ENCODE peak calls at places on chromosomes 4 and X, in nine cellular contexts. O, G, W, I, Y, F, C, A and Q are unnamed samples.
A peak's percentile ranks its signal among the peaks of the same experiment; 100 is the strongest.

GRCh38 chrX:120023259-120023658 is 54.2 kb downstream of the RHOXF2B start:
- DNase-seq in C (no peak), W (no peak), Y (no peak), F (no peak), A (no peak), O (no peak), G (no peak), I (no peak), Q (no peak)

GRCh38 chr4:77187231-77187630 is 30.2 kb downstream of the CCNG2 start:
- DNase-seq in F (no peak), C (no peak), O (no peak), G (no peak), A (no peak), Y (no peak), I (no peak), W (no peak), Q (no peak)

GRCh38 chr4:34158883-34159282 is 2085.4 kb downstream of the ARAP2 start:
- DNase-seq in C (peak; percentile 0), I (peak; percentile 2), Y (no peak), G (no peak), W (no peak), A (no peak), O (no peak), F (no peak), Q (peak; percentile 48)

GRCh38 chr4:20645231-20645630 is 55.0 kb upstream of the PACRGL start:
- DNase-seq in G (no peak), W (no peak), C (no peak), A (no peak), Y (no peak), F (no peak), O (no peak), I (no peak), Q (peak; percentile 20)

GRCh38 chrX:134006484-134007161 is 21.2 kb upstream of the GPC3 start:
- DNase-seq in A (no peak), G (no peak), W (peak; percentile 21), O (no peak), C (no peak), Y (no peak), I (no peak), F (no peak), Q (no peak)

GRCh38 chr4:75099321-75099720 is 166.4 kb downstream of the PARM1 start:
- DNase-seq in I (no peak), C (no peak), A (no peak), F (no peak), W (no peak), O (no peak), Y (no peak), G (no peak), Q (peak; percentile 18)

GRCh38 chr4:113069212-113069892 is 19.9 kb downstream of the ANK2 start:
- DNase-seq in O (no peak), F (no peak), I (no peak), C (no peak), Y (no peak), A (no peak), G (no peak), W (no peak), Q (peak; percentile 58)

GRCh38 chrX:70485466-70485865 is 40.8 kb downstream of the DLG3 start:
- DNase-seq in C (no peak), O (no peak), A (no peak), G (no peak), W (no peak), Y (no peak), I (no peak), F (no peak), Q (no peak)

GRCh38 chr4:174352405-174352804 is 68.7 kb downstream of the CEP44 start:
- DNase-seq in C (no peak), Y (no peak), O (no peak), F (no peak), A (no peak), G (no peak), W (no peak), I (no peak), Q (no peak)

GRCh38 chr4:36618102-36618501 is 336.7 kb downstream of the DTHD1 start:
- DNase-seq in A (no peak), F (no peak), C (no peak), G (no peak), W (no peak), O (no peak), Y (no peak), I (no peak), Q (no peak)

GRCh38 chr4:19936471-19936870 is 315.2 kb upstream of the SLIT2 start:
- DNase-seq in W (no peak), G (no peak), O (no peak), F (no peak), Y (no peak), I (peak; percentile 5), C (peak; percentile 82), A (no peak), Q (peak; percentile 23)

GRCh38 chrX:105816517-105816916 is 5.8 kb upstream of the NRK start:
- DNase-seq in G (no peak), I (no peak), A (no peak), W (no peak), O (no peak), C (no peak), Y (no peak), F (no peak), Q (peak; percentile 0)

GRCh38 chr4:126168484-126168883 is 853.7 kb downstream of the FAT4 start:
- DNase-seq in C (no peak), O (no peak), I (no peak), G (no peak), A (no peak), Y (no peak), F (no peak), W (no peak), Q (no peak)

GRCh38 chr4:95000076-95000648 is 242.4 kb downstream of the BMPR1B start:
- DNase-seq in G (no peak), W (no peak), A (no peak), O (no peak), C (no peak), I (no peak), F (no peak), Y (no peak), Q (no peak)

GRCh38 chrX:86171366-86171765 is 23.1 kb downstream of the DACH2 start:
- DNase-seq in A (peak; percentile 52), O (no peak), G (no peak), W (no peak), I (peak; percentile 2), Y (no peak), F (no peak), C (peak; percentile 6), Q (peak; percentile 18)

GRCh38 chr4:186728631-186729271 is 5.1 kb upstream of the FAT1 start:
- DNase-seq in A (no peak), I (no peak), O (no peak), F (no peak), W (no peak), Y (no peak), G (no peak), C (no peak), Q (peak; percentile 38)

GRCh38 chrX:134727363-134727762 is 69.1 kb upstream of the PLAC1 start:
- DNase-seq in F (no peak), G (no peak), O (no peak), C (no peak), W (no peak), A (no peak), Y (no peak), I (no peak), Q (no peak)

GRCh38 chrX:53251307-53251706 is 26.3 kb upstream of the KDM5C start:
- DNase-seq in W (no peak), F (no peak), Y (no peak), O (no peak), G (no peak), I (no peak), C (peak; percentile 30), A (no peak), Q (no peak)

GRCh38 chrX:45889471-45889870 is 655.8 kb downstream of the ZNF674 start:
- DNase-seq in I (peak; percentile 41), W (peak; percentile 5), O (no peak), A (no peak), F (no peak), G (no peak), C (no peak), Y (no peak), Q (peak; percentile 52)

GRCh38 chr4:25937801-25938200 is 23.8 kb downstream of the SMIM20 start:
- DNase-seq in O (no peak), G (no peak), W (no peak), I (no peak), F (no peak), Y (no peak), C (peak; percentile 90), A (no peak), Q (no peak)

GRCh38 chrX:37802028-37802427 is 22.2 kb downstream of the CYBB start:
- DNase-seq in Y (no peak), A (no peak), G (no peak), F (no peak), O (no peak), W (no peak), C (no peak), I (no peak), Q (no peak)

GRCh38 chrX:102930990-102931756 is 5.9 kb upstream of the RAB40AL start:
- DNase-seq in O (no peak), C (no peak), W (no peak), G (no peak), I (no peak), F (no peak), A (no peak), Y (no peak), Q (no peak)

GRCh38 chr4:42761804-42762203 is 104.9 kb upstream of the ATP8A1 start:
- DNase-seq in Y (no peak), I (no peak), A (no peak), F (no peak), C (no peak), W (no peak), O (no peak), G (no peak), Q (no peak)

GRCh38 chrX:10851809-10852208 is 231.4 kb upstream of the MID1 start:
- DNase-seq in I (no peak), W (no peak), C (no peak), Y (no peak), G (no peak), O (no peak), A (no peak), F (no peak), Q (no peak)

GRCh38 chr4:188714907-188715306 is 575.7 kb downstream of the TRIML1 start:
- DNase-seq in C (peak; percentile 80), F (no peak), G (no peak), A (no peak), O (no peak), W (no peak), I (peak; percentile 66), Y (no peak), Q (peak; percentile 80)

GRCh38 chr4:123495530-123495929 is 98.9 kb downstream of the SPRY1 start:
- DNase-seq in I (no peak), C (no peak), O (no peak), A (no peak), F (no peak), W (no peak), G (no peak), Y (no peak), Q (peak; percentile 33)

GRCh38 chrX:14026121-14026520 is 3.6 kb downstream of the GEMIN8 start:
- DNase-seq in F (no peak), C (no peak), O (no peak), Y (no peak), A (no peak), G (no peak), W (no peak), I (no peak), Q (no peak)

GRCh38 chr4:2729533-2729875 is 26.6 kb downstream of the TNIP2 start:
- DNase-seq in I (no peak), G (no peak), A (no peak), Y (no peak), C (no peak), F (peak; percentile 29), W (no peak), O (no peak), Q (no peak)

GRCh38 chr4:114538012-114538617 is 60.5 kb upstream of the UGT8 start:
- DNase-seq in F (no peak), W (no peak), A (no peak), I (no peak), C (no peak), G (no peak), O (no peak), Y (no peak), Q (no peak)

GRCh38 chr4:55675196-55675793 is 39.2 kb upstream of the NMU start:
- DNase-seq in I (no peak), O (no peak), Y (no peak), F (no peak), W (no peak), G (no peak), C (no peak), A (no peak), Q (no peak)

GRCh38 chrX:118164138-118164537 is 47.5 kb upstream of the KLHL13 start:
- DNase-seq in W (no peak), F (no peak), O (no peak), I (peak; percentile 0), Y (no peak), C (no peak), A (no peak), G (no peak), Q (peak; percentile 50)